ENCODE peak calls at places on chromosomes 12 and 14, in eight cellular contexts. One of them, this sample, is unnamed.

GRCh38 chr14:96309907-96310330 is 53.2 kb downstream of the ATG2B start:
- DNase-seq in K562: peak
- DNase-seq in GM12878: no peak
- DNase-seq in H1: no peak
- DNase-seq in endothelial cell of umbilical vein: no peak
- DNase-seq in HepG2: peak
- DNase-seq in SK-N-SH: no peak
- DNase-seq in HCT116: no peak
- DNase-seq in this sample: no peak

GRCh38 chr14:105314287-105315185 is at the start of gene PACS2:
- DNase-seq in HCT116: peak
- DNase-seq in H1: peak
- DNase-seq in GM12878: no peak
- DNase-seq in SK-N-SH: peak
- DNase-seq in endothelial cell of umbilical vein: peak
- DNase-seq in HepG2: peak
- DNase-seq in K562: peak
- DNase-seq in this sample: no peak

GRCh38 chr12:87618199-87618598 is 411.0 kb downstream of the C12orf50 start:
- DNase-seq in HCT116: no peak
- DNase-seq in HepG2: no peak
- DNase-seq in K562: no peak
- DNase-seq in H1: no peak
- DNase-seq in endothelial cell of umbilical vein: no peak
- DNase-seq in GM12878: no peak
- DNase-seq in SK-N-SH: no peak
- DNase-seq in this sample: no peak

GRCh38 chr12:57005980-57006808 is at the start of gene ZBTB39:
- DNase-seq in SK-N-SH: peak
- DNase-seq in GM12878: no peak
- DNase-seq in HepG2: peak
- DNase-seq in HCT116: peak
- DNase-seq in endothelial cell of umbilical vein: peak
- DNase-seq in K562: peak
- DNase-seq in H1: no peak
- DNase-seq in this sample: no peak

GRCh38 chr12:51959211-51959610 is 7.7 kb downstream of the ACVR1B start:
- DNase-seq in SK-N-SH: no peak
- DNase-seq in endothelial cell of umbilical vein: no peak
- DNase-seq in GM12878: no peak
- DNase-seq in H1: no peak
- DNase-seq in HCT116: no peak
- DNase-seq in K562: no peak
- DNase-seq in HepG2: no peak
- DNase-seq in this sample: no peak

GRCh38 chr12:77760271-77761025 is 70.2 kb upstream of the NAV3 start:
- DNase-seq in K562: no peak
- DNase-seq in endothelial cell of umbilical vein: no peak
- DNase-seq in HepG2: no peak
- DNase-seq in GM12878: no peak
- DNase-seq in SK-N-SH: no peak
- DNase-seq in HCT116: no peak
- DNase-seq in H1: no peak
- DNase-seq in this sample: no peak

GRCh38 chr12:4824415-4824814 is 85.3 kb upstream of the KCNA1 start:
- DNase-seq in HCT116: no peak
- DNase-seq in H1: no peak
- DNase-seq in SK-N-SH: no peak
- DNase-seq in K562: no peak
- DNase-seq in GM12878: no peak
- DNase-seq in HepG2: no peak
- DNase-seq in endothelial cell of umbilical vein: peak
- DNase-seq in this sample: no peak

GRCh38 chr14:69879175-69880047 is at the start of gene SMOC1:
- DNase-seq in HCT116: no peak
- DNase-seq in GM12878: no peak
- DNase-seq in SK-N-SH: peak
- DNase-seq in K562: no peak
- DNase-seq in endothelial cell of umbilical vein: peak
- DNase-seq in H1: peak
- DNase-seq in HepG2: peak
- DNase-seq in this sample: no peak

GRCh38 chr12:27396416-27396815 is 50.1 kb upstream of the SMCO2 start:
- DNase-seq in K562: no peak
- DNase-seq in HepG2: no peak
- DNase-seq in HCT116: no peak
- DNase-seq in H1: no peak
- DNase-seq in SK-N-SH: no peak
- DNase-seq in GM12878: no peak
- DNase-seq in endothelial cell of umbilical vein: no peak
- DNase-seq in this sample: no peak

GRCh38 chr12:113359939-113360748 is 1.8 kb downstream of the PLBD2 start:
- DNase-seq in H1: no peak
- DNase-seq in K562: no peak
- DNase-seq in endothelial cell of umbilical vein: no peak
- DNase-seq in GM12878: no peak
- DNase-seq in SK-N-SH: peak
- DNase-seq in HCT116: no peak
- DNase-seq in HepG2: peak
- DNase-seq in this sample: no peak

GRCh38 chr12:47877081-47877480 is 27.7 kb downstream of the VDR start:
- DNase-seq in endothelial cell of umbilical vein: no peak
- DNase-seq in H1: no peak
- DNase-seq in HepG2: no peak
- DNase-seq in HCT116: no peak
- DNase-seq in K562: no peak
- DNase-seq in SK-N-SH: no peak
- DNase-seq in GM12878: no peak
- DNase-seq in this sample: no peak

GRCh38 chr12:25500651-25501050 is 52.4 kb downstream of the LMNTD1 start:
- DNase-seq in H1: no peak
- DNase-seq in K562: no peak
- DNase-seq in HepG2: no peak
- DNase-seq in endothelial cell of umbilical vein: no peak
- DNase-seq in SK-N-SH: no peak
- DNase-seq in GM12878: no peak
- DNase-seq in HCT116: no peak
- DNase-seq in this sample: no peak

GRCh38 chr12:126663304-126664094 is 1598.3 kb downstream of the AACS start:
- DNase-seq in endothelial cell of umbilical vein: no peak
- DNase-seq in K562: peak
- DNase-seq in H1: peak
- DNase-seq in GM12878: no peak
- DNase-seq in HepG2: peak
- DNase-seq in SK-N-SH: peak
- DNase-seq in HCT116: peak
- DNase-seq in this sample: no peak

GRCh38 chr14:23104070-23104590 is 659 bp downstream of the CIROP start:
- DNase-seq in HCT116: no peak
- DNase-seq in HepG2: no peak
- DNase-seq in H1: no peak
- DNase-seq in SK-N-SH: no peak
- DNase-seq in endothelial cell of umbilical vein: no peak
- DNase-seq in GM12878: no peak
- DNase-seq in K562: no peak
- DNase-seq in this sample: no peak

GRCh38 chr14:102230481-102231210 is 74.3 kb downstream of the MOK start:
- DNase-seq in HCT116: no peak
- DNase-seq in K562: no peak
- DNase-seq in SK-N-SH: no peak
- DNase-seq in endothelial cell of umbilical vein: no peak
- DNase-seq in HepG2: no peak
- DNase-seq in H1: no peak
- DNase-seq in GM12878: no peak
- DNase-seq in this sample: no peak

GRCh38 chr12:105257321-105257728 is 21.4 kb upstream of the APPL2 start:
- DNase-seq in K562: no peak
- DNase-seq in GM12878: no peak
- DNase-seq in SK-N-SH: no peak
- DNase-seq in HCT116: no peak
- DNase-seq in endothelial cell of umbilical vein: peak
- DNase-seq in H1: no peak
- DNase-seq in HepG2: no peak
- DNase-seq in this sample: no peak

DNA sequence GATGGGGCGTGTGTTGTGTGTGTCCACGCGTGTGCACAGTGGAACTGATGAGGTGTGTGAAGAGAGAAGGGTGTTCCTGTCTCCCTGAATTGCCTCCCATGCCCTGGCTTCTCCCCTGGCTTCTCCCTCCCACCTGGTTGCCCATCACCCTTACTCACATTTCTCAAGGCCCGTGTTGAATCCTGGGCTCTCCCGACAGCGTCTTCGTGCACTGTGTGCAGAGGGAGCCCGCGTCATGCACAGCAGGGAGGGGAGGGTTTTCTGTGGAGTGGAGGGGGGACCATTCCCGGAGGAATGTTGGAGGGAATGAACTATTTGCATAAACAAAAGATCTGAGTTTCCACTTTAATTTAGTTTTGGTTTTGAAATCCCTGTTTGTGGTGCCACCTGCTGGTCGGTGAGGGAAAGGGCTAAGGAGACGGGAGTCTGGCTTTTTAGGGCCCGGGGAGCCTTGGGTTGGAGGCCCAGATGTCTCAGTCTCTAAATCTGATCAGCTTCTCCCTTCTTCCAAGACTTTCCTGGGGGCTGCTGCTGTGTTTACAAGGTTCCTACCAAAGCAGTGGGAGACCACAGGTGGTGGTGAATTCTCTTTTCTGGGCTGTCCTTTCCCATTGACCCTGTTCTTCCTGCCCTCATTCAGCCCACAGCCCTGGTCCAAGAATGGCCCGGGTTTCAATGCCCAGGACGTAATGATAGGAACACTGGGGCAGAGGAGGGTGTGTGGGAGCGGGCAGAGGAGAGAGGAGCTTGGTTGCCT is at the start of gene C1R:
- DNase-seq in SK-N-SH: peak
- DNase-seq in HepG2: peak
- DNase-seq in HCT116: no peak
- DNase-seq in K562: peak
- DNase-seq in endothelial cell of umbilical vein: peak
- DNase-seq in H1: no peak
- DNase-seq in GM12878: no peak
- DNase-seq in this sample: peak
- H3K9ac ChIP-seq in SK-N-SH: peak
- H3K9ac ChIP-seq in HepG2: peak
- H3K9ac ChIP-seq in HCT116: no peak
- H3K9ac ChIP-seq in K562: peak
- H3K9ac ChIP-seq in endothelial cell of umbilical vein: peak
- H3K9ac ChIP-seq in H1: no peak
- H3K9ac ChIP-seq in GM12878: peak
- H3K9ac ChIP-seq in this sample: peak

DNA sequence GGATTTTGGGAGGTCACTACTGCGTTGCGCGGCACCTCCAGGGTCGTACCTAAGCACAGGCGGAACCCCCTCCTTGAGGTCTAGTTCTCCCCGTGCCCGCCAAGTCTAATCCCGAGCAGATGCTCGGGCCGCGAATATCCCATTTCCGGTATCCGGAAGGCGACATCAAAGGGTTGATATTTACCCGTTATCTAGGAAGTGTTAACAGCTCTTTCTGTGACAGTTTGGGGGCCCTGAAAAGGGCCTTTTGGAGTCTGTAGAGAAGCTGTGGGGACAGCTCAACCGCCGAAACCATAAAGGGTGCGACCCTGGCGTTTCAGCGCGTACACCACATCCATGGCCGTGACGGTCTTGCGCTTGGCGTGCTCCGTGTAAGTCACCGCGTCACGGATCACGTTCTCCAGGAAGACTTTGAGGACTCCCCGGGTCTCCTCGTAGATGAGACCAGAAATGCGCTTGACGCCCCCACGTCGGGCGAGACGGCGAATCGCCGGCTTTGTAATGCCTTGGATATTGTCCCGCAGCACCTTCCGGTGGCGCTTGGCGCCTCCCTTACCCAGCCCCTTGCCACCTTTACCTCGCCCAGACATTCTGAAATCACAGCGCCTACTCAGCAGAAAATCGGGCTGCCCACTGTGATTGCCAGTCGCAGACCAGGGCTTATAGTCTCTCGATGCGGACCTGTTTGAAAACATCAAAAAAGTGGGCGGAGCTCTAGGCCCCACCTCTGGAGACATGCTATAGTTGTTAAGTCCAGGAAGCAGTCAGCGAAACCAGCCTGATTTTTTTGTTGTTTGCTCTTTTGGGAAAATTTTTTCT is 32.6 kb downstream of the WBP11 start:
- DNase-seq in SK-N-SH: peak
- DNase-seq in H1: peak
- DNase-seq in K562: no peak
- DNase-seq in HepG2: peak
- DNase-seq in HCT116: peak
- DNase-seq in endothelial cell of umbilical vein: peak
- DNase-seq in GM12878: peak
- DNase-seq in this sample: peak
- TF ChIP-seq POLR2AphosphoS5 in SK-N-SH: peak
- TF ChIP-seq POLR2AphosphoS5 in H1: peak
- TF ChIP-seq POLR2AphosphoS5 in K562: no peak
- TF ChIP-seq POLR2AphosphoS5 in HepG2: peak
- TF ChIP-seq POLR2AphosphoS5 in HCT116: peak
- TF ChIP-seq POLR2AphosphoS5 in endothelial cell of umbilical vein: peak
- TF ChIP-seq POLR2AphosphoS5 in GM12878: peak
- TF ChIP-seq POLR2AphosphoS5 in this sample: peak

GRCh38 chr12:128336506-128336905 is 69.5 kb downstream of the TMEM132C start:
- DNase-seq in K562: no peak
- DNase-seq in GM12878: no peak
- DNase-seq in SK-N-SH: no peak
- DNase-seq in HCT116: no peak
- DNase-seq in endothelial cell of umbilical vein: no peak
- DNase-seq in H1: no peak
- DNase-seq in HepG2: no peak
- DNase-seq in this sample: no peak

GRCh38 chr12:128339669-128340068 is 72.7 kb downstream of the TMEM132C start:
- DNase-seq in HepG2: no peak
- DNase-seq in GM12878: no peak
- DNase-seq in HCT116: no peak
- DNase-seq in K562: no peak
- DNase-seq in endothelial cell of umbilical vein: no peak
- DNase-seq in H1: no peak
- DNase-seq in SK-N-SH: no peak
- DNase-seq in this sample: no peak

GRCh38 chr12:128338344-128338743 is 71.4 kb downstream of the TMEM132C start:
- DNase-seq in H1: no peak
- DNase-seq in endothelial cell of umbilical vein: no peak
- DNase-seq in SK-N-SH: no peak
- DNase-seq in K562: no peak
- DNase-seq in GM12878: no peak
- DNase-seq in HepG2: no peak
- DNase-seq in HCT116: no peak
- DNase-seq in this sample: no peak

GRCh38 chr12:128339121-128339520 is 72.2 kb downstream of the TMEM132C start:
- DNase-seq in SK-N-SH: no peak
- DNase-seq in endothelial cell of umbilical vein: no peak
- DNase-seq in K562: no peak
- DNase-seq in H1: no peak
- DNase-seq in HepG2: no peak
- DNase-seq in GM12878: no peak
- DNase-seq in HCT116: no peak
- DNase-seq in this sample: no peak

GRCh38 chr12:128337456-128338160 is 70.6 kb downstream of the TMEM132C start:
- DNase-seq in HepG2: no peak
- DNase-seq in endothelial cell of umbilical vein: no peak
- DNase-seq in H1: no peak
- DNase-seq in HCT116: no peak
- DNase-seq in K562: no peak
- DNase-seq in SK-N-SH: no peak
- DNase-seq in GM12878: no peak
- DNase-seq in this sample: no peak
- H3K9ac ChIP-seq in HepG2: no peak
- H3K9ac ChIP-seq in endothelial cell of umbilical vein: no peak
- H3K9ac ChIP-seq in H1: peak
- H3K9ac ChIP-seq in HCT116: no peak
- H3K9ac ChIP-seq in K562: no peak
- H3K9ac ChIP-seq in SK-N-SH: no peak
- H3K9ac ChIP-seq in GM12878: no peak
- H3K9ac ChIP-seq in this sample: no peak

GRCh38 chr12:31353730-31354708 is 28.1 kb upstream of the SINHCAF start:
- DNase-seq in H1: no peak
- DNase-seq in HepG2: no peak
- DNase-seq in HCT116: no peak
- DNase-seq in endothelial cell of umbilical vein: no peak
- DNase-seq in GM12878: no peak
- DNase-seq in SK-N-SH: no peak
- DNase-seq in K562: no peak
- DNase-seq in this sample: no peak
- TF ChIP-seq POLR2AphosphoS5 in H1: no peak
- TF ChIP-seq POLR2AphosphoS5 in HepG2: no peak
- TF ChIP-seq POLR2AphosphoS5 in HCT116: no peak
- TF ChIP-seq POLR2AphosphoS5 in endothelial cell of umbilical vein: no peak
- TF ChIP-seq POLR2AphosphoS5 in GM12878: no peak
- TF ChIP-seq POLR2AphosphoS5 in SK-N-SH: no peak
- TF ChIP-seq POLR2AphosphoS5 in K562: no peak
- TF ChIP-seq POLR2AphosphoS5 in this sample: no peak

This sample was measured in SK-N-MC.